ENCODE peak calls at places on chromosomes 5 and 9, in seven cellular contexts. One of them, this sample, is unnamed.

GRCh38 chr5:136192526-136193395 is at the start of gene SMIM32:
- DNase-seq in EH: no peak
- DNase-seq in fibroblast of mammary gland: no peak
- DNase-seq in stimulated activated CD8-positive, alpha-beta memory T cell treated with anti-CD3 and anti-CD28 coated beads, Interleukin-2, amount 100 ng/mL, for 48 hours: no peak
- DNase-seq in Right ventricle myocardium superior: no peak
- DNase-seq in head of caudate nucleus: no peak
- DNase-seq in prostate gland: peak; percentile 26
- DNase-seq in this sample: no peak

GRCh38 chr5:136133416-136134383 is 1.1 kb downstream of the SMAD5 start:
- DNase-seq in EH: peak; percentile 65
- DNase-seq in fibroblast of mammary gland: peak; percentile 62
- DNase-seq in stimulated activated CD8-positive, alpha-beta memory T cell treated with anti-CD3 and anti-CD28 coated beads, Interleukin-2, amount 100 ng/mL, for 48 hours: peak; percentile 8
- DNase-seq in Right ventricle myocardium superior: peak; percentile 59
- DNase-seq in head of caudate nucleus: no peak
- DNase-seq in prostate gland: peak; percentile 40
- DNase-seq in this sample: peak; percentile 53

GRCh38 chr9:124660341-124660801 is 110.7 kb downstream of the NR6A1 start:
- DNase-seq in EH: peak; percentile 77
- DNase-seq in fibroblast of mammary gland: peak; percentile 48
- DNase-seq in stimulated activated CD8-positive, alpha-beta memory T cell treated with anti-CD3 and anti-CD28 coated beads, Interleukin-2, amount 100 ng/mL, for 48 hours: no peak
- DNase-seq in Right ventricle myocardium superior: no peak
- DNase-seq in head of caudate nucleus: peak; percentile 43
- DNase-seq in prostate gland: no peak
- DNase-seq in this sample: no peak

GRCh38 chr5:107799306-107799705 is 128.6 kb upstream of the EFNA5 start:
- DNase-seq in EH: no peak
- DNase-seq in fibroblast of mammary gland: no peak
- DNase-seq in stimulated activated CD8-positive, alpha-beta memory T cell treated with anti-CD3 and anti-CD28 coated beads, Interleukin-2, amount 100 ng/mL, for 48 hours: no peak
- DNase-seq in Right ventricle myocardium superior: no peak
- DNase-seq in head of caudate nucleus: no peak
- DNase-seq in prostate gland: no peak
- DNase-seq in this sample: no peak

GRCh38 chr9:137296214-137297059 is 5.6 kb downstream of the NRARP start:
- DNase-seq in EH: peak; percentile 54
- DNase-seq in fibroblast of mammary gland: peak; percentile 48
- DNase-seq in stimulated activated CD8-positive, alpha-beta memory T cell treated with anti-CD3 and anti-CD28 coated beads, Interleukin-2, amount 100 ng/mL, for 48 hours: no peak
- DNase-seq in Right ventricle myocardium superior: peak; percentile 80
- DNase-seq in head of caudate nucleus: no peak
- DNase-seq in prostate gland: no peak
- DNase-seq in this sample: no peak

GRCh38 chr5:123871373-123871772 is 359.4 kb downstream of the CSNK1G3 start:
- DNase-seq in EH: no peak
- DNase-seq in fibroblast of mammary gland: no peak
- DNase-seq in stimulated activated CD8-positive, alpha-beta memory T cell treated with anti-CD3 and anti-CD28 coated beads, Interleukin-2, amount 100 ng/mL, for 48 hours: no peak
- DNase-seq in Right ventricle myocardium superior: no peak
- DNase-seq in head of caudate nucleus: no peak
- DNase-seq in prostate gland: no peak
- DNase-seq in this sample: no peak

GRCh38 chr5:172632346-172633092 is 8.5 kb upstream of the NEURL1B start:
- DNase-seq in EH: no peak
- DNase-seq in fibroblast of mammary gland: no peak
- DNase-seq in stimulated activated CD8-positive, alpha-beta memory T cell treated with anti-CD3 and anti-CD28 coated beads, Interleukin-2, amount 100 ng/mL, for 48 hours: no peak
- DNase-seq in Right ventricle myocardium superior: no peak
- DNase-seq in head of caudate nucleus: no peak
- DNase-seq in prostate gland: no peak
- DNase-seq in this sample: no peak

GRCh38 chr5:32889078-32889477 is 178.0 kb downstream of the NPR3 start:
- DNase-seq in EH: no peak
- DNase-seq in fibroblast of mammary gland: no peak
- DNase-seq in stimulated activated CD8-positive, alpha-beta memory T cell treated with anti-CD3 and anti-CD28 coated beads, Interleukin-2, amount 100 ng/mL, for 48 hours: no peak
- DNase-seq in Right ventricle myocardium superior: no peak
- DNase-seq in head of caudate nucleus: no peak
- DNase-seq in prostate gland: no peak
- DNase-seq in this sample: no peak

GRCh38 chr9:18755263-18755662 is 277.7 kb downstream of the SAXO1 start:
- DNase-seq in EH: no peak
- DNase-seq in fibroblast of mammary gland: no peak
- DNase-seq in stimulated activated CD8-positive, alpha-beta memory T cell treated with anti-CD3 and anti-CD28 coated beads, Interleukin-2, amount 100 ng/mL, for 48 hours: no peak
- DNase-seq in Right ventricle myocardium superior: no peak
- DNase-seq in head of caudate nucleus: no peak
- DNase-seq in prostate gland: no peak
- DNase-seq in this sample: no peak

GRCh38 chr9:125537442-125538091 is 169.4 kb downstream of the MAPKAP1 start:
- DNase-seq in EH: no peak
- DNase-seq in fibroblast of mammary gland: no peak
- DNase-seq in stimulated activated CD8-positive, alpha-beta memory T cell treated with anti-CD3 and anti-CD28 coated beads, Interleukin-2, amount 100 ng/mL, for 48 hours: no peak
- DNase-seq in Right ventricle myocardium superior: no peak
- DNase-seq in head of caudate nucleus: no peak
- DNase-seq in prostate gland: no peak
- DNase-seq in this sample: no peak

GRCh38 chr5:173010021-173010420 is 26.4 kb downstream of the ATP6V0E1 start:
- DNase-seq in EH: peak; percentile 41
- DNase-seq in fibroblast of mammary gland: peak; percentile 35
- DNase-seq in stimulated activated CD8-positive, alpha-beta memory T cell treated with anti-CD3 and anti-CD28 coated beads, Interleukin-2, amount 100 ng/mL, for 48 hours: peak; percentile 12
- DNase-seq in Right ventricle myocardium superior: no peak
- DNase-seq in head of caudate nucleus: no peak
- DNase-seq in prostate gland: no peak
- DNase-seq in this sample: no peak

GRCh38 chr5:73692166-73692640 is 66.2 kb downstream of the ARHGEF28 start:
- DNase-seq in EH: peak; percentile 85
- DNase-seq in fibroblast of mammary gland: peak; percentile 89
- DNase-seq in stimulated activated CD8-positive, alpha-beta memory T cell treated with anti-CD3 and anti-CD28 coated beads, Interleukin-2, amount 100 ng/mL, for 48 hours: no peak
- DNase-seq in Right ventricle myocardium superior: no peak
- DNase-seq in head of caudate nucleus: no peak
- DNase-seq in prostate gland: no peak
- DNase-seq in this sample: no peak

GRCh38 chr5:93278876-93279275 is 302.1 kb downstream of the NR2F1-AS1 start:
- DNase-seq in EH: peak; percentile 35
- DNase-seq in fibroblast of mammary gland: peak; percentile 6
- DNase-seq in stimulated activated CD8-positive, alpha-beta memory T cell treated with anti-CD3 and anti-CD28 coated beads, Interleukin-2, amount 100 ng/mL, for 48 hours: no peak
- DNase-seq in Right ventricle myocardium superior: no peak
- DNase-seq in head of caudate nucleus: no peak
- DNase-seq in prostate gland: no peak
- DNase-seq in this sample: no peak

GRCh38 chr9:129480227-129480626 is 140.7 kb downstream of the C9orf50 start:
- DNase-seq in EH: peak; percentile 44
- DNase-seq in fibroblast of mammary gland: peak; percentile 36
- DNase-seq in stimulated activated CD8-positive, alpha-beta memory T cell treated with anti-CD3 and anti-CD28 coated beads, Interleukin-2, amount 100 ng/mL, for 48 hours: no peak
- DNase-seq in Right ventricle myocardium superior: no peak
- DNase-seq in head of caudate nucleus: no peak
- DNase-seq in prostate gland: no peak
- DNase-seq in this sample: no peak

GRCh38 chr5:34507948-34508347 is 148.2 kb upstream of the RAI14 start:
- DNase-seq in EH: no peak
- DNase-seq in fibroblast of mammary gland: no peak
- DNase-seq in stimulated activated CD8-positive, alpha-beta memory T cell treated with anti-CD3 and anti-CD28 coated beads, Interleukin-2, amount 100 ng/mL, for 48 hours: no peak
- DNase-seq in Right ventricle myocardium superior: no peak
- DNase-seq in head of caudate nucleus: no peak
- DNase-seq in prostate gland: no peak
- DNase-seq in this sample: no peak

GRCh38 chr5:132528866-132529634 is 14.3 kb downstream of the IL5 start:
- DNase-seq in EH: no peak
- DNase-seq in fibroblast of mammary gland: no peak
- DNase-seq in stimulated activated CD8-positive, alpha-beta memory T cell treated with anti-CD3 and anti-CD28 coated beads, Interleukin-2, amount 100 ng/mL, for 48 hours: no peak
- DNase-seq in Right ventricle myocardium superior: no peak
- DNase-seq in head of caudate nucleus: peak; percentile 32
- DNase-seq in prostate gland: no peak
- DNase-seq in this sample: no peak

GRCh38 chr9:70601000-70601929 is 186.8 kb upstream of the KLF9 start:
- DNase-seq in EH: peak; percentile 100
- DNase-seq in fibroblast of mammary gland: peak; percentile 100
- DNase-seq in stimulated activated CD8-positive, alpha-beta memory T cell treated with anti-CD3 and anti-CD28 coated beads, Interleukin-2, amount 100 ng/mL, for 48 hours: no peak
- DNase-seq in Right ventricle myocardium superior: peak; percentile 98
- DNase-seq in head of caudate nucleus: peak; percentile 84
- DNase-seq in prostate gland: peak; percentile 92
- DNase-seq in this sample: peak; percentile 75